ENCODE peak calls at places on chromosomes 12 and 14, in four cellular contexts. I is HL-60, Z is endothelial cell of umbilical vein, G is GM23248. H is an unnamed sample.

GRCh38 chr12:75509621-75510020 is 1.8 kb downstream of the KRR1 start:
- DNase-seq in I (no peak), G (no peak), Z (no peak), H (no peak)

GRCh38 chr14:40119321-40119720 is 687.1 kb upstream of the FBXO33 start:
- DNase-seq in Z (no peak), G (peak), I (no peak), H (no peak)

GRCh38 chr12:90546511-90546910 is 408.5 kb downstream of the CCER1 start:
- DNase-seq in Z (no peak), G (no peak), I (no peak), H (no peak)

GRCh38 chr14:87869619-87870583 is 123.1 kb downstream of the GALC start:
- DNase-seq in G (peak), Z (no peak), I (no peak), H (no peak)

GRCh38 chr14:98370352-98370751 is 901.6 kb downstream of the BCL11B start:
- DNase-seq in Z (no peak), G (no peak), I (no peak), H (no peak)

GRCh38 chr12:89833337-89834252 is 125.0 kb upstream of the ATP2B1 start:
- DNase-seq in Z (no peak), G (peak), I (no peak), H (no peak)

GRCh38 chr12:132761032-132761910 is at the start of gene ANKLE2:
- DNase-seq in I (peak), Z (peak), G (peak), H (peak)

GRCh38 chr14:44701563-44702263 is 194.6 kb upstream of the FSCB start:
- DNase-seq in G (no peak), I (no peak), Z (no peak), H (no peak)

GRCh38 chr12:42584539-42585174 is 4.9 kb downstream of the PRICKLE1 start:
- DNase-seq in G (peak), Z (peak), I (no peak), H (no peak)

GRCh38 chr12:73514672-73515071 is 1023.0 kb upstream of the ATXN7L3B start:
- DNase-seq in Z (no peak), I (no peak), G (no peak), H (no peak)

GRCh38 chr14:67683821-67684220 is 9.4 kb upstream of the VTI1B start:
- DNase-seq in Z (no peak), I (no peak), G (no peak), H (no peak)

GRCh38 chr14:24459331-24459730 is 16.8 kb upstream of the SDR39U1 start:
- DNase-seq in Z (no peak), I (no peak), G (no peak), H (no peak)

GRCh38 chr14:53599221-53599945 is 357.2 kb downstream of the BMP4 start:
- DNase-seq in G (no peak), I (no peak), Z (no peak), H (no peak)

GRCh38 chr14:54617467-54617866 is 50.5 kb downstream of the SAMD4A start:
- DNase-seq in G (peak), Z (no peak), I (no peak), H (no peak)

GRCh38 chr12:7327913-7328312 is 24.0 kb downstream of the ACSM4 start:
- DNase-seq in I (no peak), G (peak), Z (no peak), H (no peak)

GRCh38 chr14:92507174-92507768 is 6.3 kb upstream of the RIN3 start:
- DNase-seq in G (no peak), I (no peak), Z (no peak), H (no peak)

GRCh38 chr12:108241961-108242360 is 97.2 kb downstream of the CMKLR1 start:
- DNase-seq in I (no peak), G (no peak), Z (no peak), H (no peak)

GRCh38 chr14:100898465-100898864 is 5.1 kb downstream of the RTL1 start:
- DNase-seq in Z (no peak), G (no peak), I (no peak), H (no peak)

GRCh38 chr12:119594772-119595445 is 1.3 kb downstream of the TMEM233 start:
- DNase-seq in I (no peak), G (peak), Z (no peak), H (peak)

GRCh38 chr14:84894254-84894653 is 635.7 kb upstream of the FLRT2 start:
- DNase-seq in G (no peak), I (no peak), Z (no peak), H (no peak)

GRCh38 chr14:50451854-50452253 is 55.2 kb upstream of the CDKL1 start:
- DNase-seq in Z (no peak), I (no peak), G (no peak), H (no peak)

GRCh38 chr14:29999013-29999539 is 71.4 kb upstream of the PRKD1 start:
- DNase-seq in G (no peak), Z (no peak), I (no peak), H (no peak)

GRCh38 chr12:12376636-12377448 is 20.0 kb downstream of the BORCS5 start:
- DNase-seq in I (peak), G (peak), Z (peak), H (no peak)

GRCh38 chr14:35365130-35366047 is 39.2 kb downstream of the NFKBIA start:
- DNase-seq in G (peak), I (no peak), Z (peak), H (peak)

GRCh38 chr12:131491887-131492490 is 218.9 kb upstream of the SFSWAP start:
- DNase-seq in I (no peak), Z (no peak), G (no peak), H (no peak)

GRCh38 chr12:24751181-24751580 is 197.7 kb downstream of the BCAT1 start:
- DNase-seq in I (no peak), G (peak), Z (no peak), H (no peak)

GRCh38 chr14:61646366-61647101 is 48.8 kb upstream of the HIF1A start:
- DNase-seq in G (peak), I (no peak), Z (no peak), H (no peak)

GRCh38 chr12:24198936-24199644 is 249.6 kb upstream of the SOX5 start:
- DNase-seq in G (no peak), Z (peak), I (no peak), H (no peak)

GRCh38 chr12:114611145-114612018 is 72.6 kb downstream of the TBX3 start:
- DNase-seq in G (no peak), Z (no peak), I (no peak), H (no peak)
- H3K27ac ChIP-seq in G (no peak), Z (no peak), I (no peak), H (no peak)

DNA sequence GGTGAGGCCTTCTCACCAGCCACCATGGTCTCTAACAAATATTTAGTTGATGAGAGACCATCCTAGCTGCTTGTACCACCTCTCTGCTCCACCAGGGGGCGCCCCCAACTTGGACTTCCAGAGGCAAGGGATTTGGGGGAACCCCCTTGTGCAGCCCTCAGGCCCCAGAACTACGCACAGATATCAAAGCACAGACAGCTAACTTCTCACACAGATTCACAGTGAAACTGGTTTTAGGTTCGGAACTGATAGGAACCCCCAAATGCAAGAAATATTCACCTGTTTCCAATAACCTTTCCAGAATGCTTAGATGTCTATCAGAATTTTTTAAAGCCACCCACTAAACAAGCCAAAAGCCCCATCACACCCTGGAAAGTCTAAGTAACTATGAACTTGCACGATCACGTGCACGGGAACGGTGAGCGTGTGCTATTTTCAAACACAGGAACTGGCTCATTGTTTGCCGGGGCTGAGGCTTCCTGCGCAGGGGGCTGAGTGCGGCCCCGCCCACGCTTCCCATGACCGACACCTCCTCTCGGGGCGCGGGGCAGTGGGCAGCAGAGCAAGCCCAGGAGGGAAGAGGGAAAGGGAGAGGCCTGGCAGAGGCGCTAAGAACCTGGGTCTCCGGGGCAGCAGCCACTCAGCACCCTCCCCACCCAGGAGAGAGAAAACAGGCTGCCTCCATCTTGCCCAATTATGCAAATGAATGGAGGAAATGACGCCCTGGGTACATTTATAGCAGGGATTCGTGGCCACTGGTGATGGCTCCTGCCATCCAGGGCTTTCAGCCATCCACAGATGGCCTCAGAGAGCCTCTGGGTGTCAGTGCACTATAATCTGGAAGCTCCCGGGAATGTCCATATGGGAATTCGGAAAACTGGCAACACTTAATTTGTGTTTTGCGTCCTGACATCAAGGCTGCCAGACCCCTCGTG is 79.4 kb upstream of the GPR68 start:
- DNase-seq in I (peak), G (peak), Z (peak), H (peak)
- H3K4me3 ChIP-seq in I (peak), G (no peak), Z (no peak), H (peak)

GRCh38 chr12:118046430-118046829 is 14.5 kb downstream of the WSB2 start:
- DNase-seq in I (no peak), G (no peak), Z (no peak), H (no peak)

GRCh38 chr12:118055144-118055557 is 5.8 kb downstream of the WSB2 start:
- DNase-seq in I (no peak), Z (peak), G (peak), H (peak)

GRCh38 chr12:118052324-118053070 is 8.5 kb downstream of the WSB2 start:
- DNase-seq in G (peak), I (no peak), Z (peak), H (peak)

GRCh38 chr12:118053071-118053985 is 7.7 kb downstream of the WSB2 start:
- DNase-seq in I (no peak), Z (no peak), G (peak), H (no peak)

GRCh38 chr12:118050972-118051910 is 9.7 kb downstream of the WSB2 start:
- DNase-seq in Z (no peak), G (peak), I (no peak), H (no peak)
- H3K27ac ChIP-seq in Z (peak), G (peak), I (no peak), H (peak)

GRCh38 chr14:56205906-56206305 is 87.7 kb downstream of the PELI2 start:
- DNase-seq in Z (peak), G (no peak), I (peak), H (no peak)
- H3K4me3 ChIP-seq in Z (no peak), G (no peak), I (no peak), H (no peak)

DNA sequence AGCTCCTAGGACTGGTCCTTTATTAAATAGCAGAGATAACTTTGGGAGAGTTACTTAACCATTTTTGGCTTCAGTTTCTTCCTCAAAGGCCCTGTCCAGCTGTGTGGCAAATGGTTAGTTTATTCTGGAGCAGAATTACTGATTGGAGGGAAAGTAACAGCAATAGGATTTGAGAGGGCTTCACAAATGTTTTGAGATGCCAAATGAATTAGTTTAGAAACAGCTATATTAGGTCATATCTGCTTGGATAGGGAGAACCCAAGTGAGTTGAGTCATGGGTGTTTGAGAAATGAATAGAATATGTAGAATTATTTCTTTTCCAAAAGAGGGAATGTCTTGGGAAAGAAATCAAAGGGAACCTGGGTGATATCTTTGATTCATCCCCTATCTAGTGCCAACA is 17.5 kb downstream of the RASSF3 start:
- DNase-seq in G (peak), I (no peak), Z (peak), H (no peak)
- H3K27ac ChIP-seq in G (peak), I (no peak), Z (peak), H (peak)

GRCh38 chr12:57934804-57935203 is 6.6 kb upstream of the ATP23 start:
- DNase-seq in G (no peak), Z (no peak), I (peak), H (no peak)
- H3K4me3 ChIP-seq in G (peak), Z (no peak), I (peak), H (no peak)

GRCh38 chr12:27305673-27306504 is 26.7 kb upstream of the BMAL2 start:
- DNase-seq in G (peak), Z (peak), I (no peak), H (no peak)
- H3K27ac ChIP-seq in G (no peak), Z (no peak), I (no peak), H (no peak)